ENCODE peak calls at places on chromosomes 12 and 14, in ten cellular contexts. U is HCEC 1CT; K is LoVo; L is HuH-7; M is sciatic nerve; A is stimulated activated CD4-positive, alpha-beta T cell treated with anti-CD3 and anti-CD28 coated beads, Interleukin-1b, Interleukin-23, amount 100 ng/mL, for 24 hours; I is NCI-H2171; E is HTR-8/SVneo; Q is progenitor cell of endocrine pancreas; S is lower lobe of right lung. O is an unnamed sample.

GRCh38 chr12:125245601-125246345 is 180.5 kb downstream of the AACS start:
- DNase-seq in U (no peak), K (no peak), L (no peak), M (no peak), A (no peak), I (no peak), E (no peak), Q (no peak), S (no peak), O (peak; percentile 12)

GRCh38 chr14:101821528-101821927 is 60.0 kb downstream of the PPP2R5C start:
- DNase-seq in U (no peak), K (no peak), L (no peak), M (no peak), A (no peak), I (no peak), E (no peak), Q (no peak), S (no peak), O (no peak)

GRCh38 chr14:60655114-60655897 is 6.0 kb upstream of the SIX1 start:
- DNase-seq in U (no peak), K (no peak), L (no peak), M (no peak), A (no peak), I (peak; percentile 13), E (no peak), Q (no peak), S (no peak), O (peak; percentile 63)

GRCh38 chr14:79442776-79443175 is 768.5 kb downstream of the DIO2 start:
- DNase-seq in U (no peak), K (no peak), L (no peak), M (no peak), A (no peak), I (peak; percentile 76), E (no peak), Q (no peak), S (no peak), O (no peak)

GRCh38 chr12:58087428-58088117 is 146.2 kb downstream of the ATP23 start:
- DNase-seq in U (no peak), K (no peak), L (no peak), M (no peak), A (no peak), I (no peak), E (no peak), Q (no peak), S (no peak), O (no peak)

GRCh38 chr14:104993808-104994591 is 8.4 kb downstream of the CLBA1 start:
- DNase-seq in U (no peak), K (no peak), L (no peak), M (no peak), A (no peak), I (peak; percentile 37), E (no peak), Q (no peak), S (no peak), O (no peak)

GRCh38 chr12:56958422-56958821 is 1.0 kb upstream of the RDH16 start:
- DNase-seq in U (no peak), K (no peak), L (no peak), M (no peak), A (no peak), I (no peak), E (no peak), Q (no peak), S (no peak), O (no peak)

GRCh38 chr12:126581655-126582054 is 1516.4 kb downstream of the AACS start:
- DNase-seq in U (no peak), K (no peak), L (no peak), M (no peak), A (no peak), I (no peak), E (no peak), Q (no peak), S (no peak), O (no peak)

GRCh38 chr12:111101003-111101402 is 180.6 kb upstream of the MYL2 start:
- DNase-seq in U (no peak), K (no peak), L (no peak), M (no peak), A (no peak), I (no peak), E (no peak), Q (no peak), S (no peak), O (no peak)

GRCh38 chr14:103847954-103848719 is 762 bp upstream of the PPP1R13B start:
- DNase-seq in U (no peak), K (no peak), L (no peak), M (peak; percentile 70), A (no peak), I (peak; percentile 51), E (no peak), Q (peak; percentile 31), S (peak; percentile 61), O (peak; percentile 81)

GRCh38 chr12:76014007-76014406 is 17.6 kb downstream of the PHLDA1 start:
- DNase-seq in U (no peak), K (no peak), L (no peak), M (no peak), A (no peak), I (no peak), E (no peak), Q (no peak), S (no peak), O (no peak)

O was measured in hepatocyte.